ENCODE peak calls at places on chromosomes 2 and 18, in six cellular contexts. A is astrocyte of the cerebellum, X is A549, D is mammary epithelial cell, O is Peyer's patch, J is psoas muscle. V is an unnamed sample.

GRCh38 chr2:21866316-21866715 is 742.5 kb downstream of the TDRD15 start:
- DNase-seq in A (no peak), X (no peak), D (no peak), O (no peak), J (no peak), V (no peak)

GRCh38 chr2:95104606-95105005 is 17.0 kb downstream of the MRPS5 start:
- DNase-seq in A (no peak), X (no peak), D (no peak), O (no peak), J (no peak), V (no peak)

GRCh38 chr2:208148803-208149202 is 2.8 kb upstream of the CRYGB start:
- DNase-seq in A (no peak), X (no peak), D (no peak), O (no peak), J (no peak), V (no peak)

GRCh38 chr18:79203017-79203605 is 133.9 kb downstream of the ATP9B start:
- DNase-seq in A (peak), X (no peak), D (peak), O (no peak), J (no peak), V (peak)

GRCh38 chr2:2270808-2271415 is 60.2 kb downstream of the MYT1L start:
- DNase-seq in A (no peak), X (no peak), D (no peak), O (no peak), J (no peak), V (no peak)

GRCh38 chr2:119005081-119005480 is 63.1 kb downstream of the MARCO start:
- DNase-seq in A (no peak), X (no peak), D (peak), O (no peak), J (no peak), V (no peak)

GRCh38 chr2:199503148-199503547 is 45.4 kb upstream of the SATB2 start:
- DNase-seq in A (no peak), X (no peak), D (no peak), O (no peak), J (no peak), V (no peak)

GRCh38 chr2:231937057-231937456 is 10.9 kb upstream of the NPPC start:
- DNase-seq in A (no peak), X (no peak), D (no peak), O (no peak), J (no peak), V (no peak)

GRCh38 chr2:25251461-25252273 is 83.3 kb upstream of the POMC start:
- DNase-seq in A (no peak), X (peak), D (peak), O (peak), J (peak), V (peak)

GRCh38 chr2:132038179-132038882 is 123.4 kb downstream of the ANKRD30BL start:
- DNase-seq in A (no peak), X (no peak), D (no peak), O (no peak), J (peak), V (no peak)

GRCh38 chr2:186575302-186575701 is 14.6 kb upstream of the ITGAV start:
- DNase-seq in A (peak), X (peak), D (peak), O (no peak), J (no peak), V (peak)

GRCh38 chr2:166957686-166958085 is 69.4 kb downstream of the XIRP2 start:
- DNase-seq in A (no peak), X (no peak), D (no peak), O (no peak), J (no peak), V (no peak)

GRCh38 chr2:152425765-152426710 is 91.1 kb downstream of the FMNL2 start:
- DNase-seq in A (no peak), X (no peak), D (no peak), O (no peak), J (no peak), V (peak)

GRCh38 chr2:25314514-25315315 is 27.0 kb downstream of the DNMT3A start:
- DNase-seq in A (no peak), X (no peak), D (no peak), O (peak), J (peak), V (no peak)

GRCh38 chr2:28528206-28528605 is 32.3 kb downstream of the PLB1 start:
- DNase-seq in A (no peak), X (no peak), D (no peak), O (no peak), J (peak), V (no peak)

GRCh38 chr18:79926306-79926705 is 25.1 kb downstream of the SLC66A2 start:
- DNase-seq in A (no peak), X (no peak), D (no peak), O (no peak), J (peak), V (no peak)

GRCh38 chr2:88815243-88816096 is 124.0 kb downstream of the RPIA start:
- DNase-seq in A (no peak), X (no peak), D (no peak), O (no peak), J (no peak), V (no peak)

GRCh38 chr2:175847128-175847527 is 154.9 kb downstream of the LNPK start:
- DNase-seq in A (no peak), X (no peak), D (no peak), O (no peak), J (no peak), V (no peak)

GRCh38 chr18:9016819-9017169 is 85.7 kb upstream of the NDUFV2 start:
- DNase-seq in A (no peak), X (no peak), D (no peak), O (no peak), J (no peak), V (no peak)

GRCh38 chr2:241070811-241071676 is 31.0 kb downstream of the MTERF4 start:
- DNase-seq in A (no peak), X (no peak), D (no peak), O (no peak), J (no peak), V (no peak)

GRCh38 chr18:10298346-10298745 is 156.1 kb upstream of the APCDD1 start:
- DNase-seq in A (no peak), X (no peak), D (no peak), O (peak), J (no peak), V (no peak)

GRCh38 chr2:183250061-183250460 is 125.8 kb downstream of the NUP35 start:
- DNase-seq in A (no peak), X (no peak), D (peak), O (no peak), J (no peak), V (peak)

GRCh38 chr2:183244300-183244849 is 120.1 kb downstream of the NUP35 start:
- DNase-seq in A (no peak), X (no peak), D (no peak), O (no peak), J (no peak), V (no peak)

GRCh38 chr2:183253441-183254130 is 129.3 kb downstream of the NUP35 start:
- DNase-seq in A (no peak), X (no peak), D (no peak), O (no peak), J (no peak), V (no peak)

GRCh38 chr2:183250472-183250871 is 126.2 kb downstream of the NUP35 start:
- DNase-seq in A (no peak), X (no peak), D (peak), O (no peak), J (no peak), V (peak)

DNA sequence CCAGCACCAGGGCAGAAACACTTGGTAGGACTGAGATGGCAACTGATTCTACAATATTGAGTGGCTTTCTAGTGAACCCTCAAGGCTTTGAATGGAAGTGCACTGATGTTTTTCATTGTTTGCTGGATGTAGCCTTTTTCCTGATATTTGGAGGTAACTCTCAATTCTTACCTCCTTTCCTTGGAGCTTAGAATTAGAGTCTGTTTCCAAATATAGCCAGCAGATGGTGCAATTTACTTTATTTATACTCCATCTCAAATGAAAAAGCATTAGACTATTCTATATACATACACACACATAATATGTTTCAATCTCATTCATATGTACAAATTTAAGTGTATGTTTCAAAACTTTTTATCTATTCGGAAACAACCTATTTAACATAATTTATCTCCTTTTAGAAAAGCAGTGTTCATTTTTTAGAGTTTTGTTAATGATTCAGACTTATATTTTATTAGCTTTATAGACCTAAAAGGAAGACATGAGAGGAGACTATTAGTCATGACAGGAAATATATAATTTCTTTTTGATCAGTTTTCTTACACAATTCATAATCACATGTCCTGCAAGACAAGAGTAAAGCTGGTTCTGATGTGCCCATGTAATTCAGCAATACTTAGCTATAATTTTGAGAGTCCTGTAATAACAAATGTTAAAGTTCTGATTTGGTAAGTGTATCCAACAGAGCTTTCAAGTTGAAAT is 124.8 kb downstream of the NUP35 start:
- DNase-seq in A (peak), X (peak), D (peak), O (no peak), J (no peak), V (peak)
- TF ChIP-seq CTCF in A (peak), X (peak), D (peak), O (no peak), J (peak), V (peak)

GRCh38 chr2:50143822-50144575 is 887.9 kb downstream of the NRXN1 start:
- DNase-seq in A (peak), X (peak), D (peak), O (no peak), J (no peak), V (peak)
- H3K4me3 ChIP-seq in A (peak), X (peak), D (peak), O (peak), J (peak), V (peak)

GRCh38 chr2:163155279-163155883 is 316.8 kb upstream of the KCNH7 start:
- DNase-seq in A (peak), X (peak), D (peak), O (no peak), J (no peak), V (peak)
- TF ChIP-seq CTCF in A (peak), X (peak), D (peak), O (no peak), J (peak), V (peak)

GRCh38 chr2:216370961-216371633 is 1.2 kb downstream of the MARCHF4 start:
- DNase-seq in A (no peak), X (no peak), D (no peak), O (no peak), J (no peak), V (no peak)
- H3K4me3 ChIP-seq in A (peak), X (peak), D (peak), O (no peak), J (peak), V (no peak)

GRCh38 chr2:16900405-16901025 is 234.9 kb upstream of the CYRIA start:
- DNase-seq in A (no peak), X (no peak), D (peak), O (no peak), J (no peak), V (peak)
- TF ChIP-seq CTCF in A (peak), X (peak), D (peak), O (no peak), J (no peak), V (peak)